ENCODE peak calls at places on chromosomes 4 and X, in six cellular contexts. One of them, this sample, is unnamed.

GRCh38 chr4:67531349-67531748 is 14.0 kb downstream of the CENPC start:
- DNase-seq in uterus: no peak
- DNase-seq in central memory CD4-positive, alpha-beta T cell: no peak
- DNase-seq in GM20000: no peak
- DNase-seq in activated T-helper 1 cell treated with anti-CD3 and anti-CD28 coated beads, Interleukin-2, amount 50 U/mL, for 16 hours: no peak
- DNase-seq in stimulated activated CD8-positive, alpha-beta memory T cell treated with anti-CD3 and anti-CD28 coated beads, Interleukin-7, amount 100 ng/mL, for 1 hour: no peak
- DNase-seq in this sample: no peak

GRCh38 chrX:68681443-68681941 is 34.0 kb downstream of the STARD8 start:
- DNase-seq in stimulated activated CD8-positive, alpha-beta memory T cell treated with anti-CD3 and anti-CD28 coated beads, Interleukin-7, amount 100 ng/mL, for 1 hour: no peak
- DNase-seq in activated T-helper 1 cell treated with anti-CD3 and anti-CD28 coated beads, Interleukin-2, amount 50 U/mL, for 16 hours: no peak
- DNase-seq in uterus: no peak
- DNase-seq in central memory CD4-positive, alpha-beta T cell: no peak
- DNase-seq in GM20000: no peak
- DNase-seq in this sample: no peak

GRCh38 chrX:7372843-7373525 is 225.0 kb upstream of the PUDP start:
- DNase-seq in central memory CD4-positive, alpha-beta T cell: no peak
- DNase-seq in activated T-helper 1 cell treated with anti-CD3 and anti-CD28 coated beads, Interleukin-2, amount 50 U/mL, for 16 hours: no peak
- DNase-seq in GM20000: no peak
- DNase-seq in uterus: no peak
- DNase-seq in stimulated activated CD8-positive, alpha-beta memory T cell treated with anti-CD3 and anti-CD28 coated beads, Interleukin-7, amount 100 ng/mL, for 1 hour: no peak
- DNase-seq in this sample: no peak

GRCh38 chrX:10166731-10167149 is 10.0 kb downstream of the CLCN4 start:
- DNase-seq in central memory CD4-positive, alpha-beta T cell: no peak
- DNase-seq in stimulated activated CD8-positive, alpha-beta memory T cell treated with anti-CD3 and anti-CD28 coated beads, Interleukin-7, amount 100 ng/mL, for 1 hour: no peak
- DNase-seq in uterus: no peak
- DNase-seq in activated T-helper 1 cell treated with anti-CD3 and anti-CD28 coated beads, Interleukin-2, amount 50 U/mL, for 16 hours: no peak
- DNase-seq in GM20000: no peak
- DNase-seq in this sample: no peak

GRCh38 chr4:22233257-22233656 is 282.6 kb downstream of the ADGRA3 start:
- DNase-seq in stimulated activated CD8-positive, alpha-beta memory T cell treated with anti-CD3 and anti-CD28 coated beads, Interleukin-7, amount 100 ng/mL, for 1 hour: no peak
- DNase-seq in GM20000: no peak
- DNase-seq in uterus: no peak
- DNase-seq in activated T-helper 1 cell treated with anti-CD3 and anti-CD28 coated beads, Interleukin-2, amount 50 U/mL, for 16 hours: no peak
- DNase-seq in central memory CD4-positive, alpha-beta T cell: no peak
- DNase-seq in this sample: no peak

GRCh38 chr4:111323916-111324315 is 701.0 kb upstream of the PITX2 start:
- DNase-seq in GM20000: no peak
- DNase-seq in activated T-helper 1 cell treated with anti-CD3 and anti-CD28 coated beads, Interleukin-2, amount 50 U/mL, for 16 hours: no peak
- DNase-seq in stimulated activated CD8-positive, alpha-beta memory T cell treated with anti-CD3 and anti-CD28 coated beads, Interleukin-7, amount 100 ng/mL, for 1 hour: no peak
- DNase-seq in uterus: no peak
- DNase-seq in central memory CD4-positive, alpha-beta T cell: no peak
- DNase-seq in this sample: no peak

GRCh38 chr4:74449571-74450297 is 4.8 kb downstream of the AREG start:
- DNase-seq in uterus: no peak
- DNase-seq in activated T-helper 1 cell treated with anti-CD3 and anti-CD28 coated beads, Interleukin-2, amount 50 U/mL, for 16 hours: no peak
- DNase-seq in stimulated activated CD8-positive, alpha-beta memory T cell treated with anti-CD3 and anti-CD28 coated beads, Interleukin-7, amount 100 ng/mL, for 1 hour: no peak
- DNase-seq in central memory CD4-positive, alpha-beta T cell: no peak
- DNase-seq in GM20000: no peak
- DNase-seq in this sample: no peak

GRCh38 chr4:173398251-173398650 is 665 bp downstream of the SCRG1 start:
- DNase-seq in activated T-helper 1 cell treated with anti-CD3 and anti-CD28 coated beads, Interleukin-2, amount 50 U/mL, for 16 hours: no peak
- DNase-seq in uterus: no peak
- DNase-seq in central memory CD4-positive, alpha-beta T cell: no peak
- DNase-seq in GM20000: no peak
- DNase-seq in stimulated activated CD8-positive, alpha-beta memory T cell treated with anti-CD3 and anti-CD28 coated beads, Interleukin-7, amount 100 ng/mL, for 1 hour: no peak
- DNase-seq in this sample: no peak

GRCh38 chr4:86117781-86118302 is 242.0 kb downstream of the MAPK10 start:
- DNase-seq in central memory CD4-positive, alpha-beta T cell: no peak
- DNase-seq in stimulated activated CD8-positive, alpha-beta memory T cell treated with anti-CD3 and anti-CD28 coated beads, Interleukin-7, amount 100 ng/mL, for 1 hour: no peak
- DNase-seq in activated T-helper 1 cell treated with anti-CD3 and anti-CD28 coated beads, Interleukin-2, amount 50 U/mL, for 16 hours: no peak
- DNase-seq in GM20000: no peak
- DNase-seq in uterus: no peak
- DNase-seq in this sample: no peak

GRCh38 chr4:28443786-28444412 is 1583.3 kb downstream of the STIM2 start:
- DNase-seq in uterus: no peak
- DNase-seq in GM20000: no peak
- DNase-seq in stimulated activated CD8-positive, alpha-beta memory T cell treated with anti-CD3 and anti-CD28 coated beads, Interleukin-7, amount 100 ng/mL, for 1 hour: no peak
- DNase-seq in activated T-helper 1 cell treated with anti-CD3 and anti-CD28 coated beads, Interleukin-2, amount 50 U/mL, for 16 hours: no peak
- DNase-seq in central memory CD4-positive, alpha-beta T cell: no peak
- DNase-seq in this sample: no peak

GRCh38 chr4:41835321-41835995 is 86.9 kb upstream of the PHOX2B start:
- DNase-seq in central memory CD4-positive, alpha-beta T cell: no peak
- DNase-seq in uterus: no peak
- DNase-seq in activated T-helper 1 cell treated with anti-CD3 and anti-CD28 coated beads, Interleukin-2, amount 50 U/mL, for 16 hours: no peak
- DNase-seq in stimulated activated CD8-positive, alpha-beta memory T cell treated with anti-CD3 and anti-CD28 coated beads, Interleukin-7, amount 100 ng/mL, for 1 hour: no peak
- DNase-seq in GM20000: no peak
- DNase-seq in this sample: no peak

GRCh38 chr4:61657016-61657415 is 456.9 kb downstream of the ADGRL3 start:
- DNase-seq in central memory CD4-positive, alpha-beta T cell: no peak
- DNase-seq in uterus: no peak
- DNase-seq in GM20000: no peak
- DNase-seq in stimulated activated CD8-positive, alpha-beta memory T cell treated with anti-CD3 and anti-CD28 coated beads, Interleukin-7, amount 100 ng/mL, for 1 hour: no peak
- DNase-seq in activated T-helper 1 cell treated with anti-CD3 and anti-CD28 coated beads, Interleukin-2, amount 50 U/mL, for 16 hours: no peak
- DNase-seq in this sample: no peak

GRCh38 chrX:11597479-11597878 is 68.2 kb downstream of the ARHGAP6 start:
- DNase-seq in uterus: no peak
- DNase-seq in central memory CD4-positive, alpha-beta T cell: no peak
- DNase-seq in GM20000: no peak
- DNase-seq in activated T-helper 1 cell treated with anti-CD3 and anti-CD28 coated beads, Interleukin-2, amount 50 U/mL, for 16 hours: no peak
- DNase-seq in stimulated activated CD8-positive, alpha-beta memory T cell treated with anti-CD3 and anti-CD28 coated beads, Interleukin-7, amount 100 ng/mL, for 1 hour: no peak
- DNase-seq in this sample: no peak

GRCh38 chr4:152162331-152162697 is 373.6 kb downstream of the FBXW7 start:
- DNase-seq in central memory CD4-positive, alpha-beta T cell: no peak
- DNase-seq in GM20000: no peak
- DNase-seq in stimulated activated CD8-positive, alpha-beta memory T cell treated with anti-CD3 and anti-CD28 coated beads, Interleukin-7, amount 100 ng/mL, for 1 hour: no peak
- DNase-seq in uterus: no peak
- DNase-seq in activated T-helper 1 cell treated with anti-CD3 and anti-CD28 coated beads, Interleukin-2, amount 50 U/mL, for 16 hours: no peak
- DNase-seq in this sample: no peak

GRCh38 chr4:6769138-6769983 is 13.2 kb upstream of the KIAA0232 start:
- DNase-seq in uterus: no peak
- DNase-seq in central memory CD4-positive, alpha-beta T cell: no peak
- DNase-seq in stimulated activated CD8-positive, alpha-beta memory T cell treated with anti-CD3 and anti-CD28 coated beads, Interleukin-7, amount 100 ng/mL, for 1 hour: no peak
- DNase-seq in activated T-helper 1 cell treated with anti-CD3 and anti-CD28 coated beads, Interleukin-2, amount 50 U/mL, for 16 hours: no peak
- DNase-seq in GM20000: no peak
- DNase-seq in this sample: no peak

GRCh38 chrX:8042304-8042703 is 115.1 kb upstream of the PNPLA4 start:
- DNase-seq in GM20000: no peak
- DNase-seq in central memory CD4-positive, alpha-beta T cell: no peak
- DNase-seq in uterus: no peak
- DNase-seq in stimulated activated CD8-positive, alpha-beta memory T cell treated with anti-CD3 and anti-CD28 coated beads, Interleukin-7, amount 100 ng/mL, for 1 hour: no peak
- DNase-seq in activated T-helper 1 cell treated with anti-CD3 and anti-CD28 coated beads, Interleukin-2, amount 50 U/mL, for 16 hours: no peak
- DNase-seq in this sample: no peak

GRCh38 chr4:4854649-4855292 is 4.7 kb upstream of the MSX1 start:
- DNase-seq in activated T-helper 1 cell treated with anti-CD3 and anti-CD28 coated beads, Interleukin-2, amount 50 U/mL, for 16 hours: no peak
- DNase-seq in uterus: no peak
- DNase-seq in stimulated activated CD8-positive, alpha-beta memory T cell treated with anti-CD3 and anti-CD28 coated beads, Interleukin-7, amount 100 ng/mL, for 1 hour: no peak
- DNase-seq in GM20000: no peak
- DNase-seq in central memory CD4-positive, alpha-beta T cell: no peak
- DNase-seq in this sample: no peak

GRCh38 chr4:40058121-40058520 is 1.5 kb downstream of the N4BP2 start:
- DNase-seq in central memory CD4-positive, alpha-beta T cell: no peak
- DNase-seq in uterus: no peak
- DNase-seq in stimulated activated CD8-positive, alpha-beta memory T cell treated with anti-CD3 and anti-CD28 coated beads, Interleukin-7, amount 100 ng/mL, for 1 hour: no peak
- DNase-seq in GM20000: no peak
- DNase-seq in activated T-helper 1 cell treated with anti-CD3 and anti-CD28 coated beads, Interleukin-2, amount 50 U/mL, for 16 hours: no peak
- DNase-seq in this sample: no peak

GRCh38 chr4:87758278-87758677 is 41.1 kb upstream of the IBSP start:
- DNase-seq in activated T-helper 1 cell treated with anti-CD3 and anti-CD28 coated beads, Interleukin-2, amount 50 U/mL, for 16 hours: no peak
- DNase-seq in central memory CD4-positive, alpha-beta T cell: no peak
- DNase-seq in stimulated activated CD8-positive, alpha-beta memory T cell treated with anti-CD3 and anti-CD28 coated beads, Interleukin-7, amount 100 ng/mL, for 1 hour: no peak
- DNase-seq in uterus: no peak
- DNase-seq in GM20000: no peak
- DNase-seq in this sample: no peak

GRCh38 chr4:3314706-3315260 is 22.0 kb downstream of the RGS12 start:
- DNase-seq in stimulated activated CD8-positive, alpha-beta memory T cell treated with anti-CD3 and anti-CD28 coated beads, Interleukin-7, amount 100 ng/mL, for 1 hour: no peak
- DNase-seq in uterus: no peak
- DNase-seq in central memory CD4-positive, alpha-beta T cell: no peak
- DNase-seq in activated T-helper 1 cell treated with anti-CD3 and anti-CD28 coated beads, Interleukin-2, amount 50 U/mL, for 16 hours: no peak
- DNase-seq in GM20000: no peak
- DNase-seq in this sample: peak

GRCh38 chr4:140595065-140595464 is 26.3 kb upstream of the UCP1 start:
- DNase-seq in stimulated activated CD8-positive, alpha-beta memory T cell treated with anti-CD3 and anti-CD28 coated beads, Interleukin-7, amount 100 ng/mL, for 1 hour: no peak
- DNase-seq in uterus: no peak
- DNase-seq in central memory CD4-positive, alpha-beta T cell: no peak
- DNase-seq in GM20000: no peak
- DNase-seq in activated T-helper 1 cell treated with anti-CD3 and anti-CD28 coated beads, Interleukin-2, amount 50 U/mL, for 16 hours: no peak
- DNase-seq in this sample: no peak

GRCh38 chr4:70703695-70704332 is 15.5 kb downstream of the UTP3 start:
- DNase-seq in GM20000: peak
- DNase-seq in uterus: peak
- DNase-seq in central memory CD4-positive, alpha-beta T cell: peak
- DNase-seq in activated T-helper 1 cell treated with anti-CD3 and anti-CD28 coated beads, Interleukin-2, amount 50 U/mL, for 16 hours: no peak
- DNase-seq in stimulated activated CD8-positive, alpha-beta memory T cell treated with anti-CD3 and anti-CD28 coated beads, Interleukin-7, amount 100 ng/mL, for 1 hour: no peak
- DNase-seq in this sample: no peak

GRCh38 chrX:40100141-40100536 is 2.4 kb upstream of the BCOR start:
- DNase-seq in uterus: peak
- DNase-seq in stimulated activated CD8-positive, alpha-beta memory T cell treated with anti-CD3 and anti-CD28 coated beads, Interleukin-7, amount 100 ng/mL, for 1 hour: no peak
- DNase-seq in central memory CD4-positive, alpha-beta T cell: no peak
- DNase-seq in activated T-helper 1 cell treated with anti-CD3 and anti-CD28 coated beads, Interleukin-2, amount 50 U/mL, for 16 hours: no peak
- DNase-seq in GM20000: no peak
- DNase-seq in this sample: no peak

GRCh38 chr4:17447675-17448298 is 64.1 kb downstream of the QDPR start:
- DNase-seq in activated T-helper 1 cell treated with anti-CD3 and anti-CD28 coated beads, Interleukin-2, amount 50 U/mL, for 16 hours: no peak
- DNase-seq in central memory CD4-positive, alpha-beta T cell: peak
- DNase-seq in stimulated activated CD8-positive, alpha-beta memory T cell treated with anti-CD3 and anti-CD28 coated beads, Interleukin-7, amount 100 ng/mL, for 1 hour: peak
- DNase-seq in GM20000: peak
- DNase-seq in uterus: peak
- DNase-seq in this sample: no peak

GRCh38 chr4:1523506-1523905 is 117.3 kb upstream of the NKX1-1 start:
- DNase-seq in uterus: no peak
- DNase-seq in central memory CD4-positive, alpha-beta T cell: no peak
- DNase-seq in GM20000: no peak
- DNase-seq in activated T-helper 1 cell treated with anti-CD3 and anti-CD28 coated beads, Interleukin-2, amount 50 U/mL, for 16 hours: no peak
- DNase-seq in stimulated activated CD8-positive, alpha-beta memory T cell treated with anti-CD3 and anti-CD28 coated beads, Interleukin-7, amount 100 ng/mL, for 1 hour: no peak
- DNase-seq in this sample: no peak

GRCh38 chr4:136680271-136680670 is 852.0 kb downstream of the PCDH18 start:
- DNase-seq in activated T-helper 1 cell treated with anti-CD3 and anti-CD28 coated beads, Interleukin-2, amount 50 U/mL, for 16 hours: no peak
- DNase-seq in uterus: no peak
- DNase-seq in GM20000: no peak
- DNase-seq in stimulated activated CD8-positive, alpha-beta memory T cell treated with anti-CD3 and anti-CD28 coated beads, Interleukin-7, amount 100 ng/mL, for 1 hour: no peak
- DNase-seq in central memory CD4-positive, alpha-beta T cell: no peak
- DNase-seq in this sample: no peak

GRCh38 chr4:185357220-185357619 is 38.5 kb downstream of the LRP2BP start:
- DNase-seq in stimulated activated CD8-positive, alpha-beta memory T cell treated with anti-CD3 and anti-CD28 coated beads, Interleukin-7, amount 100 ng/mL, for 1 hour: no peak
- DNase-seq in GM20000: no peak
- DNase-seq in activated T-helper 1 cell treated with anti-CD3 and anti-CD28 coated beads, Interleukin-2, amount 50 U/mL, for 16 hours: no peak
- DNase-seq in central memory CD4-positive, alpha-beta T cell: no peak
- DNase-seq in uterus: no peak
- DNase-seq in this sample: no peak

GRCh38 chrX:253451-254297 is 27.5 kb upstream of the PLCXD1 start:
- DNase-seq in uterus: no peak
- DNase-seq in stimulated activated CD8-positive, alpha-beta memory T cell treated with anti-CD3 and anti-CD28 coated beads, Interleukin-7, amount 100 ng/mL, for 1 hour: no peak
- DNase-seq in GM20000: no peak
- DNase-seq in central memory CD4-positive, alpha-beta T cell: no peak
- DNase-seq in activated T-helper 1 cell treated with anti-CD3 and anti-CD28 coated beads, Interleukin-2, amount 50 U/mL, for 16 hours: no peak
- DNase-seq in this sample: no peak

GRCh38 chr4:7416745-7417432 is 17.8 kb downstream of the PSAPL1 start:
- DNase-seq in stimulated activated CD8-positive, alpha-beta memory T cell treated with anti-CD3 and anti-CD28 coated beads, Interleukin-7, amount 100 ng/mL, for 1 hour: no peak
- DNase-seq in uterus: no peak
- DNase-seq in activated T-helper 1 cell treated with anti-CD3 and anti-CD28 coated beads, Interleukin-2, amount 50 U/mL, for 16 hours: no peak
- DNase-seq in GM20000: no peak
- DNase-seq in central memory CD4-positive, alpha-beta T cell: no peak
- DNase-seq in this sample: no peak

GRCh38 chr4:85372986-85373385 is 102.0 kb upstream of the ARHGAP24 start:
- DNase-seq in GM20000: no peak
- DNase-seq in uterus: no peak
- DNase-seq in activated T-helper 1 cell treated with anti-CD3 and anti-CD28 coated beads, Interleukin-2, amount 50 U/mL, for 16 hours: no peak
- DNase-seq in stimulated activated CD8-positive, alpha-beta memory T cell treated with anti-CD3 and anti-CD28 coated beads, Interleukin-7, amount 100 ng/mL, for 1 hour: no peak
- DNase-seq in central memory CD4-positive, alpha-beta T cell: no peak
- DNase-seq in this sample: no peak